ENCODE peak calls at places on chromosomes 6 and 20, in eight cellular contexts. R is NCI-H345; T is head of caudate nucleus; L is HL-60; D is MG63; B is activated naive CD8-positive, alpha-beta T cell treated with anti-CD3 and anti-CD28 coated beads, Interleukin-2, amount 50 U/mL, for 24 hours; I is body of pancreas; V is stimulated activated CD4-positive, alpha-beta T cell treated with anti-CD3 and anti-CD28 coated beads, Interleukin-15, amount 100 ng/mL, for 1 hour. F is an unnamed sample.

GRCh38 chr6:95685817-95686216 is 108.5 kb downstream of the MANEA start:
- DNase-seq in R (no peak), T (no peak), L (no peak), D (no peak), B (no peak), I (no peak), V (no peak), F (no peak)

GRCh38 chr6:43334466-43335095 is 26.0 kb upstream of the CRIP3 start:
- DNase-seq in R (no peak), T (no peak), L (peak), D (no peak), B (no peak), I (no peak), V (no peak), F (peak)

GRCh38 chr20:2093200-2093781 is 8.3 kb upstream of the STK35 start:
- DNase-seq in R (peak), T (no peak), L (peak), D (no peak), B (peak), I (no peak), V (no peak), F (peak)

GRCh38 chr6:3789018-3789895 is 37.7 kb upstream of the PXDC1 start:
- DNase-seq in R (no peak), T (no peak), L (no peak), D (no peak), B (no peak), I (no peak), V (no peak), F (no peak)

GRCh38 chr6:31652925-31653724 is 664 bp upstream of the BAG6 start:
- DNase-seq in R (peak), T (peak), L (peak), D (peak), B (peak), I (peak), V (peak), F (peak)

GRCh38 chr6:4359108-4359710 is 223.8 kb upstream of the ECI2 start:
- DNase-seq in R (no peak), T (no peak), L (no peak), D (peak), B (no peak), I (no peak), V (no peak), F (no peak)

GRCh38 chr6:29736563-29736962 is 13.3 kb downstream of the HLA-F start:
- DNase-seq in R (no peak), T (no peak), L (no peak), D (no peak), B (no peak), I (no peak), V (no peak), F (no peak)

GRCh38 chr6:19757036-19757435 is 80.1 kb upstream of the ID4 start:
- DNase-seq in R (no peak), T (no peak), L (no peak), D (peak), B (no peak), I (no peak), V (no peak), F (no peak)

GRCh38 chr6:110528051-110528929 is 51.9 kb upstream of the SLC22A16 start:
- DNase-seq in R (peak), T (peak), L (peak), D (no peak), B (peak), I (peak), V (no peak), F (peak)

GRCh38 chr20:39651645-39652340 is 689.6 kb downstream of the DHX35 start:
- DNase-seq in R (no peak), T (no peak), L (no peak), D (no peak), B (no peak), I (no peak), V (no peak), F (no peak)

GRCh38 chr6:35429463-35429862 is 22.7 kb upstream of the FANCE start:
- DNase-seq in R (no peak), T (no peak), L (no peak), D (no peak), B (no peak), I (no peak), V (no peak), F (no peak)

GRCh38 chr6:3959385-3959784 is 110.2 kb downstream of the FAM50B start:
- DNase-seq in R (no peak), T (no peak), L (no peak), D (no peak), B (no peak), I (no peak), V (no peak), F (no peak)

GRCh38 chr6:11354019-11354418 is 121.6 kb upstream of the NEDD9 start:
- DNase-seq in R (no peak), T (peak), L (no peak), D (no peak), B (peak), I (peak), V (peak), F (peak)

GRCh38 chr6:111803804-111804203 is 69.4 kb downstream of the FYN start:
- DNase-seq in R (no peak), T (no peak), L (no peak), D (no peak), B (no peak), I (no peak), V (no peak), F (no peak)

GRCh38 chr6:20038805-20039204 is 173.5 kb downstream of the MBOAT1 start:
- DNase-seq in R (no peak), T (no peak), L (no peak), D (peak), B (no peak), I (no peak), V (no peak), F (no peak)

GRCh38 chr20:61929561-61929960 is 136.1 kb downstream of the TAF4 start:
- DNase-seq in R (no peak), T (no peak), L (no peak), D (no peak), B (no peak), I (no peak), V (no peak), F (no peak)

GRCh38 chr6:85670573-85670972 is 27.9 kb upstream of the SYNCRIP start:
- DNase-seq in R (no peak), T (no peak), L (peak), D (no peak), B (no peak), I (no peak), V (no peak), F (no peak)

GRCh38 chr20:25303292-25304024 is 55.6 kb downstream of the PYGB start:
- DNase-seq in R (no peak), T (no peak), L (no peak), D (no peak), B (no peak), I (no peak), V (no peak), F (no peak)

F was measured in endothelial cell.